ENCODE peak calls at places on chromosomes 3 and 15, in nine cellular contexts. O, W, I, J, S, V, Z, Y and G are unnamed samples.

GRCh38 chr15:77419050-77419835 is 661 bp downstream of the PEAK1 start:
- DNase-seq in Y (peak), I (peak), S (peak), J (no peak), W (no peak), V (no peak), O (peak), Z (peak), G (no peak)

GRCh38 chr15:49387471-49387870 is 35.6 kb upstream of the FGF7 start:
- DNase-seq in I (no peak), V (no peak), O (no peak), Y (no peak), J (no peak), W (no peak), Z (no peak), S (no peak), G (no peak)

GRCh38 chr15:74327756-74328155 is 39.7 kb downstream of the CYP11A1 start:
- DNase-seq in V (no peak), I (no peak), Y (no peak), O (no peak), S (no peak), Z (no peak), J (no peak), W (no peak), G (no peak)

GRCh38 chr3:8386221-8386620 is 115.4 kb upstream of the LMCD1 start:
- DNase-seq in W (no peak), Y (peak), Z (no peak), S (no peak), O (no peak), I (no peak), V (no peak), J (no peak), G (no peak)

GRCh38 chr3:145557405-145557804 is 603.6 kb downstream of the PLOD2 start:
- DNase-seq in O (no peak), Z (no peak), Y (peak), V (no peak), J (no peak), S (no peak), W (no peak), I (no peak), G (no peak)

GRCh38 chr15:39786444-39787056 is 3.9 kb upstream of the FSIP1 start:
- DNase-seq in J (no peak), I (no peak), S (no peak), O (peak), V (no peak), Z (no peak), Y (peak), W (no peak), G (no peak)

GRCh38 chr15:70892912-70893560 is 410 bp downstream of the LRRC49 start:
- DNase-seq in Y (peak), S (no peak), V (no peak), O (peak), I (no peak), W (no peak), Z (no peak), J (no peak), G (no peak)

GRCh38 chr3:112605285-112605684 is 35.7 kb downstream of the CCDC80 start:
- DNase-seq in W (no peak), O (no peak), S (no peak), Y (peak), J (no peak), V (no peak), Z (no peak), I (no peak), G (no peak)

GRCh38 chr3:15007681-15008141 is 57.4 kb downstream of the MRPS25 start:
- DNase-seq in Z (no peak), W (no peak), O (no peak), V (no peak), S (no peak), J (no peak), Y (peak), I (no peak), G (no peak)

GRCh38 chr3:90241481-90241880 is 1134.1 kb downstream of the EPHA3 start:
- DNase-seq in J (no peak), Z (no peak), S (no peak), W (no peak), V (no peak), I (no peak), Y (peak), O (no peak), G (no peak)

GRCh38 chr3:111936967-111937366 is 41.9 kb upstream of the ABHD10 start:
- DNase-seq in Y (peak), Z (no peak), O (no peak), J (no peak), V (no peak), S (no peak), I (no peak), W (no peak), G (no peak)

GRCh38 chr15:72375501-72375845 is 341 bp downstream of the HEXA start:
- DNase-seq in I (no peak), J (no peak), Y (no peak), V (no peak), W (no peak), Z (no peak), O (no peak), S (peak), G (no peak)

GRCh38 chr3:73804204-73804603 is 179.5 kb upstream of the PDZRN3 start:
- DNase-seq in Y (no peak), J (no peak), S (no peak), W (no peak), I (no peak), O (no peak), V (no peak), Z (no peak), G (no peak)

GRCh38 chr3:105040026-105040622 is 326.6 kb upstream of the ALCAM start:
- DNase-seq in I (no peak), O (no peak), W (no peak), Y (no peak), Z (no peak), J (no peak), V (no peak), S (no peak), G (no peak)

GRCh38 chr15:64775551-64776401 is at the start of gene RBPMS2:
- DNase-seq in W (no peak), J (no peak), Z (no peak), O (peak), Y (no peak), V (no peak), S (peak), I (no peak), G (no peak)

GRCh38 chr3:134372405-134373277 is 1.6 kb downstream of the AMOTL2 start:
- DNase-seq in V (no peak), W (no peak), I (peak), Y (no peak), Z (no peak), O (no peak), J (no peak), S (peak), G (no peak)

GRCh38 chr3:125107861-125108567 is 52.2 kb upstream of the HEG1 start:
- DNase-seq in O (peak), S (no peak), V (peak), J (no peak), I (no peak), W (no peak), Z (no peak), Y (peak), G (no peak)

GRCh38 chr15:31298707-31299172 is 27.9 kb upstream of the KLF13 start:
- DNase-seq in J (peak), O (no peak), Y (no peak), I (peak), Z (peak), S (no peak), V (no peak), W (no peak), G (peak)

GRCh38 chr3:49098429-49098828 is 4.6 kb upstream of the QRICH1 start:
- DNase-seq in V (no peak), Y (no peak), I (no peak), Z (no peak), W (no peak), O (no peak), S (peak), J (no peak), G (no peak)

GRCh38 chr3:126155280-126155640 is 25.1 kb downstream of the ALDH1L1 start:
- DNase-seq in J (no peak), Z (peak), W (no peak), V (no peak), O (peak), I (peak), Y (no peak), S (no peak), G (peak)

GRCh38 chr15:101167791-101168462 is 83.9 kb downstream of the CHSY1 start:
- DNase-seq in W (peak), J (peak), Y (peak), Z (no peak), I (peak), O (no peak), S (peak), V (no peak), G (peak)

GRCh38 chr3:149765762-149766334 is 13.6 kb upstream of the COMMD2 start:
- DNase-seq in W (no peak), Z (no peak), S (no peak), Y (peak), I (no peak), O (peak), V (no peak), J (no peak), G (no peak)

GRCh38 chr15:31476411-31476810 is 149.8 kb downstream of the KLF13 start:
- DNase-seq in S (peak), J (no peak), V (no peak), Z (no peak), W (no peak), Y (no peak), I (peak), O (no peak), G (no peak)

GRCh38 chr15:80309769-80310384 is 57.9 kb upstream of the CTXND1 start:
- DNase-seq in S (no peak), W (no peak), Y (peak), J (no peak), I (no peak), Z (no peak), O (no peak), V (no peak), G (no peak)

GRCh38 chr15:84649706-84650105 is 4.4 kb downstream of the WDR73 start:
- DNase-seq in W (no peak), J (no peak), S (no peak), I (no peak), Y (peak), O (no peak), Z (no peak), V (no peak), G (no peak)

GRCh38 chr3:72591522-72592421 is 256.5 kb downstream of the SHQ1 start:
- DNase-seq in W (no peak), O (no peak), S (peak), Z (no peak), V (no peak), I (no peak), Y (peak), J (peak), G (no peak)

GRCh38 chr3:29099296-29099695 is 181.6 kb upstream of the RBMS3 start:
- DNase-seq in W (no peak), J (no peak), V (no peak), Z (no peak), O (no peak), Y (peak), S (no peak), I (no peak), G (no peak)

GRCh38 chr15:27086146-27086545 is 115.2 kb downstream of the GABRG3 start:
- DNase-seq in S (no peak), I (no peak), W (no peak), O (no peak), Z (no peak), V (no peak), Y (no peak), J (no peak), G (no peak)

GRCh38 chr3:141530133-141530768 is 43.4 kb downstream of the RASA2 start:
- DNase-seq in V (no peak), Y (peak), S (no peak), W (no peak), J (no peak), Z (no peak), I (no peak), O (no peak), G (no peak)

GRCh38 chr3:141875374-141875892 is 1.0 kb upstream of the ATP1B3 start:
- DNase-seq in S (peak), Y (peak), J (peak), V (peak), O (peak), Z (peak), I (peak), W (peak), G (peak)

DNA sequence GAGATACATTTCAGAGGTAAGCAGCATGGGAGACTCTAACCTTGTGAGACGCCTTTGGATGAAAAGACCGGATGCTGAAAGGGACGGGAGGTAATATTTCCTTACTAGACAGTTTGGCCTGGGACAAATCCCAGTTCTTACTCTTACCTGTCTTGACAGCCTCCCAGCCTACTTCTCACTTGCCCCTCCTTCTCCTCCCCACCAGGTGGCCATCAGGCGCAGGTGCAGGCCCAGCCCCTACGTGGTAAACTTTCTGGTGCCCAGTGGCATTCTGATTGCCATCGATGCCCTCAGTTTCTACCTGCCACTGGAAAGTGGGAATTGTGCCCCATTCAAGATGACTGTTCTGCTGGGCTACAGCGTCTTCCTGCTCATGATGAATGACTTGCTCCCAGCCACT is 6.3 kb downstream of the HTR3D start:
- DNase-seq in J (no peak), O (no peak), I (no peak), S (peak), Z (no peak), V (no peak), Y (no peak), W (no peak), G (no peak)
- TF ChIP-seq CTCF in J (no peak), O (no peak), I (no peak), S (no peak), Z (no peak), V (no peak), Y (no peak), W (no peak), G (no peak)

GRCh38 chr15:63509056-63509696 is 4.8 kb downstream of the USP3 start:
- DNase-seq in V (no peak), Y (no peak), O (no peak), I (no peak), S (no peak), Z (no peak), J (no peak), W (no peak), G (no peak)
- TF ChIP-seq CTCF in V (no peak), Y (no peak), O (no peak), I (no peak), S (no peak), Z (no peak), J (no peak), W (no peak), G (no peak)

GRCh38 chr15:23759964-23760363 is 72.9 kb upstream of the NDN start:
- DNase-seq in Z (no peak), W (no peak), Y (no peak), I (no peak), O (no peak), J (no peak), V (no peak), S (no peak), G (no peak)
- TF ChIP-seq CTCF in Z (no peak), W (no peak), Y (no peak), I (no peak), O (no peak), J (no peak), V (no peak), S (no peak), G (no peak)

DNA sequence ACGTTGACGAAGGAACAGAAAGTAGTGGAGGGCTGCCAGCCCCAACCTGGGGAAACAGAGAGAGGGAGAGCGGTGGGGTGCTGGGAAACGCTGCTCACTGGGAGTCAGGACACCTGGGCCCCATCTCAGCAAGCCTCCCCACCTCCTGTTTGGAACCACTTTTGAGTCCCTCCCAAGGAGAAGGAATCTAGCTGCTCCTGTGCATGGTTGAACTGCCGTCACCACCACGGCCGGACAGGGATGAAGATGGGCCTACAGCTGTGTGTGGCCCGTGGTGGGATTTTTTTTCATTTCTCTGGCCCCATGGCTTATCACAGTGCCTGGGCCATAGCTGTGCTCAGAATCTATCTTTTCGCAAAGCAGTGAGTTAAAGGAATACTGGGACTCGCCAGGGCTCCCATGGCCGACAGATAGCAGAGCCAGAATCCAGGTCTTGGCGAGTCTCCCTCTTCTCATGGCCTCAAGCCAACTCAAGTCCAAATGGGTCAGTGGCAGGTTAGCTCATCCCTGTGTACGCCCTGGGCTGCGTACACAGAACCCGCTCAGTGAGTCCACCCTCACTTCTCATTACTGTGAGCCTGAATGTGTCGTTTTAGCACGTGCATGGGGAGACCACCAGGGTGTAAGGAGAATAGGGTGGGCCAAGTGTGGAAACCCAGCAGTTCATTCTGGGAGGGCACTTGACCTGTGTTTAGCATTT is 271.2 kb downstream of the FAM43A start:
- DNase-seq in J (no peak), O (no peak), S (no peak), V (no peak), Y (no peak), Z (no peak), I (no peak), W (no peak), G (no peak)
- TF ChIP-seq CTCF in J (no peak), O (no peak), S (no peak), V (no peak), Y (no peak), Z (no peak), I (no peak), W (no peak), G (no peak)

GRCh38 chr15:29400701-29401100 is 131.1 kb upstream of the NSMCE3 start:
- DNase-seq in J (no peak), W (no peak), Z (no peak), V (no peak), S (no peak), O (no peak), Y (no peak), I (no peak), G (no peak)

GRCh38 chr15:29396176-29396811 is 126.7 kb upstream of the NSMCE3 start:
- DNase-seq in V (no peak), J (no peak), O (no peak), S (no peak), I (no peak), Y (no peak), W (no peak), Z (no peak), G (no peak)

GRCh38 chr15:29401644-29402043 is 132.0 kb upstream of the NSMCE3 start:
- DNase-seq in Y (no peak), O (no peak), I (no peak), W (no peak), Z (no peak), J (no peak), V (no peak), S (no peak), G (no peak)

GRCh38 chr15:29403778-29404177 is 134.2 kb upstream of the NSMCE3 start:
- DNase-seq in V (no peak), W (no peak), J (no peak), Y (no peak), S (peak), O (no peak), Z (no peak), I (no peak), G (no peak)

GRCh38 chr15:29398907-29399306 is 129.3 kb upstream of the NSMCE3 start:
- DNase-seq in Z (no peak), O (no peak), V (no peak), S (no peak), I (no peak), J (no peak), W (no peak), Y (no peak), G (no peak)
- TF ChIP-seq CTCF in Z (no peak), O (no peak), V (no peak), S (no peak), I (no peak), J (no peak), W (no peak), Y (no peak), G (no peak)